ENCODE peak calls at places on chromosomes 7 and 10, in eight cellular contexts. One of them, this sample, is unnamed.

GRCh38 chr7:3042861-3043489 is 692 bp downstream of the CARD11 start:
- DNase-seq in uterus: no peak
- DNase-seq in AG09309: no peak
- DNase-seq in kidney: no peak
- DNase-seq in GM23338: peak; percentile 63
- DNase-seq in dorsolateral prefrontal cortex: no peak
- DNase-seq in cardiac fibroblast: no peak
- DNase-seq in astrocyte of the spinal cord: no peak
- DNase-seq in this sample: no peak

GRCh38 chr7:2231992-2232765 is 566 bp downstream of the MAD1L1 start:
- DNase-seq in uterus: no peak
- DNase-seq in AG09309: no peak
- DNase-seq in kidney: peak; percentile 78
- DNase-seq in GM23338: peak; percentile 59
- DNase-seq in dorsolateral prefrontal cortex: no peak
- DNase-seq in cardiac fibroblast: no peak
- DNase-seq in astrocyte of the spinal cord: no peak
- DNase-seq in this sample: no peak

GRCh38 chr7:152931583-152931982 is 172.0 kb downstream of the ACTR3B start:
- DNase-seq in uterus: no peak
- DNase-seq in AG09309: no peak
- DNase-seq in kidney: no peak
- DNase-seq in GM23338: no peak
- DNase-seq in dorsolateral prefrontal cortex: no peak
- DNase-seq in cardiac fibroblast: no peak
- DNase-seq in astrocyte of the spinal cord: no peak
- DNase-seq in this sample: no peak

GRCh38 chr10:73159038-73159648 is 8.7 kb downstream of the ECD start:
- DNase-seq in uterus: peak; percentile 53
- DNase-seq in AG09309: no peak
- DNase-seq in kidney: no peak
- DNase-seq in GM23338: peak; percentile 69
- DNase-seq in dorsolateral prefrontal cortex: peak; percentile 51
- DNase-seq in cardiac fibroblast: peak; percentile 73
- DNase-seq in astrocyte of the spinal cord: peak; percentile 53
- DNase-seq in this sample: no peak

GRCh38 chr7:4085937-4086691 is 596.0 kb upstream of the FOXK1 start:
- DNase-seq in uterus: no peak
- DNase-seq in AG09309: no peak
- DNase-seq in kidney: no peak
- DNase-seq in GM23338: no peak
- DNase-seq in dorsolateral prefrontal cortex: no peak
- DNase-seq in cardiac fibroblast: no peak
- DNase-seq in astrocyte of the spinal cord: no peak
- DNase-seq in this sample: no peak

GRCh38 chr10:124727389-124727960 is 16.7 kb downstream of the FAM53B start:
- DNase-seq in uterus: no peak
- DNase-seq in AG09309: no peak
- DNase-seq in kidney: no peak
- DNase-seq in GM23338: no peak
- DNase-seq in dorsolateral prefrontal cortex: no peak
- DNase-seq in cardiac fibroblast: no peak
- DNase-seq in astrocyte of the spinal cord: no peak
- DNase-seq in this sample: peak; percentile 96

GRCh38 chr10:77421576-77421975 is 216.0 kb downstream of the KCNMA1 start:
- DNase-seq in uterus: no peak
- DNase-seq in AG09309: no peak
- DNase-seq in kidney: no peak
- DNase-seq in GM23338: no peak
- DNase-seq in dorsolateral prefrontal cortex: no peak
- DNase-seq in cardiac fibroblast: no peak
- DNase-seq in astrocyte of the spinal cord: no peak
- DNase-seq in this sample: no peak

GRCh38 chr7:150665075-150665794 is 20.3 kb upstream of the GIMAP2 start:
- DNase-seq in uterus: no peak
- DNase-seq in AG09309: no peak
- DNase-seq in kidney: no peak
- DNase-seq in GM23338: no peak
- DNase-seq in dorsolateral prefrontal cortex: no peak
- DNase-seq in cardiac fibroblast: no peak
- DNase-seq in astrocyte of the spinal cord: no peak
- DNase-seq in this sample: no peak

GRCh38 chr7:39891879-39892278 is 58.2 kb upstream of the CDK13 start:
- DNase-seq in uterus: no peak
- DNase-seq in AG09309: no peak
- DNase-seq in kidney: no peak
- DNase-seq in GM23338: no peak
- DNase-seq in dorsolateral prefrontal cortex: no peak
- DNase-seq in cardiac fibroblast: no peak
- DNase-seq in astrocyte of the spinal cord: no peak
- DNase-seq in this sample: no peak

GRCh38 chr10:128035557-128035973 is 90.7 kb downstream of the MKI67 start:
- DNase-seq in uterus: no peak
- DNase-seq in AG09309: no peak
- DNase-seq in kidney: no peak
- DNase-seq in GM23338: peak; percentile 81
- DNase-seq in dorsolateral prefrontal cortex: no peak
- DNase-seq in cardiac fibroblast: peak; percentile 36
- DNase-seq in astrocyte of the spinal cord: no peak
- DNase-seq in this sample: no peak

GRCh38 chr10:49735848-49736563 is 26.1 kb downstream of the OGDHL start:
- DNase-seq in uterus: no peak
- DNase-seq in AG09309: no peak
- DNase-seq in kidney: no peak
- DNase-seq in GM23338: no peak
- DNase-seq in dorsolateral prefrontal cortex: no peak
- DNase-seq in cardiac fibroblast: no peak
- DNase-seq in astrocyte of the spinal cord: no peak
- DNase-seq in this sample: no peak

GRCh38 chr7:17463511-17464085 is 165.1 kb downstream of the AHR start:
- DNase-seq in uterus: no peak
- DNase-seq in AG09309: no peak
- DNase-seq in kidney: no peak
- DNase-seq in GM23338: no peak
- DNase-seq in dorsolateral prefrontal cortex: no peak
- DNase-seq in cardiac fibroblast: no peak
- DNase-seq in astrocyte of the spinal cord: no peak
- DNase-seq in this sample: no peak

GRCh38 chr7:137903382-137904169 is 56.8 kb upstream of the DGKI start:
- DNase-seq in uterus: peak; percentile 69
- DNase-seq in AG09309: no peak
- DNase-seq in kidney: no peak
- DNase-seq in GM23338: peak; percentile 90
- DNase-seq in dorsolateral prefrontal cortex: peak; percentile 53
- DNase-seq in cardiac fibroblast: peak; percentile 86
- DNase-seq in astrocyte of the spinal cord: peak; percentile 82
- DNase-seq in this sample: peak; percentile 54

GRCh38 chr10:121595806-121596667 is 2.2 kb downstream of the FGFR2 start:
- DNase-seq in uterus: peak; percentile 37
- DNase-seq in AG09309: no peak
- DNase-seq in kidney: no peak
- DNase-seq in GM23338: peak; percentile 55
- DNase-seq in dorsolateral prefrontal cortex: peak; percentile 74
- DNase-seq in cardiac fibroblast: no peak
- DNase-seq in astrocyte of the spinal cord: no peak
- DNase-seq in this sample: no peak

GRCh38 chr7:75621124-75621523 is 117.6 kb downstream of the HIP1 start:
- DNase-seq in uterus: no peak
- DNase-seq in AG09309: no peak
- DNase-seq in kidney: no peak
- DNase-seq in GM23338: no peak
- DNase-seq in dorsolateral prefrontal cortex: no peak
- DNase-seq in cardiac fibroblast: no peak
- DNase-seq in astrocyte of the spinal cord: no peak
- DNase-seq in this sample: no peak

GRCh38 chr10:69570050-69570816 is 3.0 kb downstream of the NEUROG3 start:
- DNase-seq in uterus: no peak
- DNase-seq in AG09309: no peak
- DNase-seq in kidney: no peak
- DNase-seq in GM23338: peak; percentile 69
- DNase-seq in dorsolateral prefrontal cortex: no peak
- DNase-seq in cardiac fibroblast: no peak
- DNase-seq in astrocyte of the spinal cord: no peak
- DNase-seq in this sample: no peak

GRCh38 chr10:60389413-60390009 is at the start of gene ANK3:
- DNase-seq in uterus: no peak
- DNase-seq in AG09309: no peak
- DNase-seq in kidney: no peak
- DNase-seq in GM23338: peak; percentile 34
- DNase-seq in dorsolateral prefrontal cortex: no peak
- DNase-seq in cardiac fibroblast: no peak
- DNase-seq in astrocyte of the spinal cord: no peak
- DNase-seq in this sample: no peak

GRCh38 chr10:131921191-131921590 is 20.4 kb downstream of the PPP2R2D start:
- DNase-seq in uterus: no peak
- DNase-seq in AG09309: no peak
- DNase-seq in kidney: peak; percentile 49
- DNase-seq in GM23338: peak; percentile 69
- DNase-seq in dorsolateral prefrontal cortex: peak; percentile 60
- DNase-seq in cardiac fibroblast: no peak
- DNase-seq in astrocyte of the spinal cord: no peak
- DNase-seq in this sample: no peak

GRCh38 chr7:157310676-157311185 is 26.1 kb upstream of the DNAJB6 start:
- DNase-seq in uterus: no peak
- DNase-seq in AG09309: no peak
- DNase-seq in kidney: no peak
- DNase-seq in GM23338: peak; percentile 71
- DNase-seq in dorsolateral prefrontal cortex: no peak
- DNase-seq in cardiac fibroblast: peak; percentile 43
- DNase-seq in astrocyte of the spinal cord: no peak
- DNase-seq in this sample: no peak

GRCh38 chr10:127368937-127369336 is 172.5 kb upstream of the INSYN2A start:
- DNase-seq in uterus: no peak
- DNase-seq in AG09309: no peak
- DNase-seq in kidney: no peak
- DNase-seq in GM23338: no peak
- DNase-seq in dorsolateral prefrontal cortex: no peak
- DNase-seq in cardiac fibroblast: no peak
- DNase-seq in astrocyte of the spinal cord: no peak
- DNase-seq in this sample: no peak

GRCh38 chr10:103758294-103758681 is 97.1 kb downstream of the SH3PXD2A start:
- DNase-seq in uterus: no peak
- DNase-seq in AG09309: no peak
- DNase-seq in kidney: no peak
- DNase-seq in GM23338: no peak
- DNase-seq in dorsolateral prefrontal cortex: no peak
- DNase-seq in cardiac fibroblast: peak; percentile 64
- DNase-seq in astrocyte of the spinal cord: peak; percentile 67
- DNase-seq in this sample: peak; percentile 22
- H3K4me3 ChIP-seq in uterus: no peak overlapping the region
- H3K4me3 ChIP-seq in AG09309: no peak overlapping the region
- H3K4me3 ChIP-seq in kidney: no peak overlapping the region
- H3K4me3 ChIP-seq in GM23338: no peak overlapping the region
- H3K4me3 ChIP-seq in dorsolateral prefrontal cortex: no peak overlapping the region
- H3K4me3 ChIP-seq in cardiac fibroblast: no peak overlapping the region
- H3K4me3 ChIP-seq in astrocyte of the spinal cord: no peak overlapping the region
- H3K4me3 ChIP-seq in this sample: no peak overlapping the region

DNA sequence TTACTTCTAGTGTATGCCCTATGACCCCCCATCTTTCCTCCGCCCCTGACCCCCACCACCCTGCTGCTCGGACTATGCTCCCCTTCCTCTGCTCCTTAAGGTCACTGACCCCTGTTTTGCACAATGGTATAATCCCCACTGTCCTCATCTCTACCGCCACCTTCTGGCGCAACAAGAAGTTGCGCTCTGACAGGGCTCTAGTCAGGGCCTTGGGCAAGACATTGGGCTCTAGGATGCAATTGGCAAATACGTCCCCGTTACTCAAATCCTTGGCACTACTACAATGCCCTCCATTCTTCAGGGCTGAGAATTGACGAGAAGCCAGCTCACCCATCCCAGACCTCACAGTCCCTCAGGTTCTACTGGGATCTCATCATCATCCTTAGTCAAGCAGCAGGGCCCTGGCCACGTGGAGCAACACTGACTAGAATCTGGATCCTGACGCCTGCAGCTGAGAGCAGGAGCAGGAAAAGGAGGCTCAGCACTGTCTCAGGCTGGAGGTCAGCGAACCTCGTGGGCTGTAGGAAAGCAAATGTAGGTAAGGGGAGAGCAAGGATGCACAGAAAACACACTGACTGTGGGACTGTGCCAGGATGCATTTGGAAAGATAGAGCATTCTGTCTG is 10.6 kb downstream of the LRIT2 start:
- DNase-seq in uterus: no peak
- DNase-seq in AG09309: no peak
- DNase-seq in kidney: no peak
- DNase-seq in GM23338: peak; percentile 84
- DNase-seq in dorsolateral prefrontal cortex: no peak
- DNase-seq in cardiac fibroblast: peak; percentile 5
- DNase-seq in astrocyte of the spinal cord: no peak
- DNase-seq in this sample: no peak
- TF ChIP-seq CTCF in uterus: no peak
- TF ChIP-seq CTCF in AG09309: peak; percentile 19
- TF ChIP-seq CTCF in kidney: peak; percentile 31
- TF ChIP-seq CTCF in GM23338: peak; percentile 81
- TF ChIP-seq CTCF in dorsolateral prefrontal cortex: peak; percentile 28
- TF ChIP-seq CTCF in cardiac fibroblast: peak; percentile 31
- TF ChIP-seq CTCF in astrocyte of the spinal cord: peak; percentile 46
- TF ChIP-seq CTCF in this sample: peak; percentile 70

GRCh38 chr7:18505870-18506460 is 10.4 kb downstream of the HDAC9 start:
- DNase-seq in uterus: no peak
- DNase-seq in AG09309: no peak
- DNase-seq in kidney: no peak
- DNase-seq in GM23338: no peak
- DNase-seq in dorsolateral prefrontal cortex: no peak
- DNase-seq in cardiac fibroblast: peak; percentile 73
- DNase-seq in astrocyte of the spinal cord: peak; percentile 63
- DNase-seq in this sample: no peak
- H3K4me3 ChIP-seq in uterus: no peak overlapping the region
- H3K4me3 ChIP-seq in AG09309: no peak overlapping the region
- H3K4me3 ChIP-seq in kidney: no peak overlapping the region
- H3K4me3 ChIP-seq in GM23338: no peak overlapping the region
- H3K4me3 ChIP-seq in dorsolateral prefrontal cortex: no peak overlapping the region
- H3K4me3 ChIP-seq in cardiac fibroblast: no peak overlapping the region
- H3K4me3 ChIP-seq in astrocyte of the spinal cord: no peak overlapping the region
- H3K4me3 ChIP-seq in this sample: no peak overlapping the region

DNA sequence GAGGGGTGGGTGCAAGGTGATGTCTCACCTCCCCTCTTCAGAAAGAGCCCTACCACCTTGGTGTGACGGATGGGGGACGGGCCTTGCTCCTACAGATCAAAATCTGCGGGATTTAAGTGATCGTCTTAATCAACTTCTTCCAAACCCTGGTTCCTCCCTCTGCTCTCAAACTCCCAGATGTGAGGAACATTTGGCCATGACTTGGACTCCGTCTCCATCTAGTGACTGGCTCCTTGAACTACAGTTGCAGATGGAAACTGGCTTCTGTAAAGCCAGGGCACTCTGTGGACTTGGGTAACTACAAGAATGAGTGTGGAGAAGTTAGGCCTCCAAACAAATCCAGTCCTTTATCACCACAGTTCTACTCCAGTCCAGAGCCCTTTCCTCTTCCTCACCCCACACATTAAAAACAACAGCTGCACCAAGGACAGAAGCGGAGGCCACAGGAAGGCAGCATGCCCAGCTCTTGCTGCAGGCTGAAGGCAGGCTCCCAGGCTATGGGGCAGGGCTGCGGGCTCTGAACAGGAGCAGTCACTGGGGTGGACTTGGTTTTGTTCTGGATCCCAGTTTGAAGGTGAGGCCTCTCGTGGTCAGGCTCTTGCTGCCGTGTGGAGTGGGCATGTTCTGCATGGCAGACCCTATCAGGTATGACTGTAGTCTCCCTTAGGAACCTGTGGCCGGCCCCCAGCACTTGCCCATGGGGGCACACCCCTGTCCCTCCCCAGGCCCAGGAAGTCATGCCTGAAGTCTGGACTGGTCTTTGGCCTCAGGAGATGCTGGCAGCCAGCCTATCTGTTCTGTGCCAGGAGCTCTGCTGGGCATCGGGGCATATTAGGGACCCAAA is 79.4 kb downstream of the VWC2 start:
- DNase-seq in uterus: peak; percentile 29
- DNase-seq in AG09309: peak; percentile 8
- DNase-seq in kidney: no peak
- DNase-seq in GM23338: peak; percentile 89
- DNase-seq in dorsolateral prefrontal cortex: no peak
- DNase-seq in cardiac fibroblast: peak; percentile 64
- DNase-seq in astrocyte of the spinal cord: peak; percentile 33
- DNase-seq in this sample: peak; percentile 40
- TF ChIP-seq CTCF in uterus: peak; percentile 70
- TF ChIP-seq CTCF in AG09309: peak; percentile 51
- TF ChIP-seq CTCF in kidney: peak; percentile 82
- TF ChIP-seq CTCF in GM23338: peak; percentile 81
- TF ChIP-seq CTCF in dorsolateral prefrontal cortex: peak; percentile 62
- TF ChIP-seq CTCF in cardiac fibroblast: peak; percentile 63
- TF ChIP-seq CTCF in astrocyte of the spinal cord: peak; percentile 65
- TF ChIP-seq CTCF in this sample: peak; percentile 99

This sample was measured in LNCaP clone FGC.